ENCODE peak calls at places on chromosomes 2 and 18, in four cellular contexts. One of them, this sample, is unnamed.

GRCh38 chr18:35610089-35610488 is 28.5 kb downstream of the GALNT1 start:
- DNase-seq in GM12878: no peak
- DNase-seq in K562: no peak
- DNase-seq in WTC11: no peak
- DNase-seq in this sample: no peak

GRCh38 chr18:48193521-48194251 is 215.5 kb downstream of the ZBTB7C start:
- DNase-seq in K562: no peak
- DNase-seq in WTC11: no peak
- DNase-seq in GM12878: no peak
- DNase-seq in this sample: no peak

GRCh38 chr2:228017784-228018183 is 146.4 kb downstream of the DAW1 start:
- DNase-seq in WTC11: no peak
- DNase-seq in GM12878: no peak
- DNase-seq in K562: no peak
- DNase-seq in this sample: no peak

GRCh38 chr2:172864182-172864581 is 128.5 kb downstream of the RAPGEF4 start:
- DNase-seq in WTC11: peak; percentile 81
- DNase-seq in GM12878: peak; percentile 3
- DNase-seq in K562: peak; percentile 56
- DNase-seq in this sample: peak; percentile 13

GRCh38 chr2:146323564-146323963 is 1521.3 kb upstream of the ACVR2A start:
- DNase-seq in K562: no peak
- DNase-seq in GM12878: no peak
- DNase-seq in WTC11: no peak
- DNase-seq in this sample: no peak

GRCh38 chr2:29304399-29304798 is 189.2 kb downstream of the CLIP4 start:
- DNase-seq in K562: no peak
- DNase-seq in GM12878: no peak
- DNase-seq in WTC11: no peak
- DNase-seq in this sample: no peak

GRCh38 chr2:99260184-99260583 is 4.7 kb upstream of the LYG2 start:
- DNase-seq in WTC11: no peak
- DNase-seq in GM12878: no peak
- DNase-seq in K562: no peak
- DNase-seq in this sample: no peak

GRCh38 chr2:60297296-60298010 is 256.0 kb downstream of the BCL11A start:
- DNase-seq in GM12878: no peak
- DNase-seq in WTC11: peak; percentile 80
- DNase-seq in K562: peak; percentile 80
- DNase-seq in this sample: no peak

GRCh38 chr2:163775304-163775703 is 39.5 kb upstream of the FIGN start:
- DNase-seq in WTC11: no peak
- DNase-seq in GM12878: no peak
- DNase-seq in K562: no peak
- DNase-seq in this sample: no peak

GRCh38 chr2:120246546-120247300 is 5.9 kb upstream of the RALB start:
- DNase-seq in GM12878: no peak
- DNase-seq in K562: no peak
- DNase-seq in WTC11: no peak
- DNase-seq in this sample: no peak

GRCh38 chr2:189552991-189553404 is 27.6 kb downstream of the SLC40A1 start:
- DNase-seq in K562: no peak
- DNase-seq in GM12878: no peak
- DNase-seq in WTC11: no peak
- DNase-seq in this sample: peak; percentile 87

GRCh38 chr2:79453918-79454317 is 58.9 kb upstream of the CTNNA2 start:
- DNase-seq in GM12878: no peak
- DNase-seq in WTC11: no peak
- DNase-seq in K562: no peak
- DNase-seq in this sample: no peak

GRCh38 chr2:103138123-103138886 is 376.5 kb downstream of the TMEM182 start:
- DNase-seq in K562: no peak
- DNase-seq in GM12878: no peak
- DNase-seq in WTC11: no peak
- DNase-seq in this sample: no peak

GRCh38 chr2:112055833-112056625 is 960 bp downstream of the TMEM87B start:
- DNase-seq in WTC11: peak; percentile 41
- DNase-seq in K562: peak; percentile 40
- DNase-seq in GM12878: no peak
- DNase-seq in this sample: peak; percentile 69

GRCh38 chr2:218501665-218502064 is 66.5 kb downstream of the USP37 start:
- DNase-seq in K562: no peak
- DNase-seq in WTC11: no peak
- DNase-seq in GM12878: no peak
- DNase-seq in this sample: no peak

GRCh38 chr2:26899500-26900164 is 51.7 kb downstream of the DPYSL5 start:
- DNase-seq in GM12878: no peak
- DNase-seq in WTC11: no peak
- DNase-seq in K562: no peak
- DNase-seq in this sample: no peak

GRCh38 chr2:223688094-223688835 is 86.1 kb upstream of the SCG2 start:
- DNase-seq in K562: no peak
- DNase-seq in WTC11: peak; percentile 14
- DNase-seq in GM12878: no peak
- DNase-seq in this sample: no peak
- TF ChIP-seq TCF7 in K562: no peak
- TF ChIP-seq TCF7 in WTC11: no peak
- TF ChIP-seq TCF7 in GM12878: no peak
- TF ChIP-seq TCF7 in this sample: no peak

GRCh38 chr2:221601376-221601775 is 29.3 kb upstream of the EPHA4 start:
- DNase-seq in WTC11: no peak
- DNase-seq in GM12878: no peak
- DNase-seq in K562: no peak
- DNase-seq in this sample: no peak

GRCh38 chr2:221600388-221600787 is 28.3 kb upstream of the EPHA4 start:
- DNase-seq in K562: no peak
- DNase-seq in GM12878: no peak
- DNase-seq in WTC11: no peak
- DNase-seq in this sample: no peak

GRCh38 chr2:221606369-221606768 is 34.3 kb upstream of the EPHA4 start:
- DNase-seq in WTC11: peak; percentile 19
- DNase-seq in GM12878: no peak
- DNase-seq in K562: no peak
- DNase-seq in this sample: no peak

GRCh38 chr2:221608442-221608841 is 36.3 kb upstream of the EPHA4 start:
- DNase-seq in GM12878: no peak
- DNase-seq in WTC11: no peak
- DNase-seq in K562: no peak
- DNase-seq in this sample: no peak

GRCh38 chr2:221602938-221603337 is 30.8 kb upstream of the EPHA4 start:
- DNase-seq in GM12878: no peak
- DNase-seq in WTC11: no peak
- DNase-seq in K562: no peak
- DNase-seq in this sample: no peak
- TF ChIP-seq TCF7 in GM12878: no peak
- TF ChIP-seq TCF7 in WTC11: no peak
- TF ChIP-seq TCF7 in K562: no peak
- TF ChIP-seq TCF7 in this sample: no peak

DNA sequence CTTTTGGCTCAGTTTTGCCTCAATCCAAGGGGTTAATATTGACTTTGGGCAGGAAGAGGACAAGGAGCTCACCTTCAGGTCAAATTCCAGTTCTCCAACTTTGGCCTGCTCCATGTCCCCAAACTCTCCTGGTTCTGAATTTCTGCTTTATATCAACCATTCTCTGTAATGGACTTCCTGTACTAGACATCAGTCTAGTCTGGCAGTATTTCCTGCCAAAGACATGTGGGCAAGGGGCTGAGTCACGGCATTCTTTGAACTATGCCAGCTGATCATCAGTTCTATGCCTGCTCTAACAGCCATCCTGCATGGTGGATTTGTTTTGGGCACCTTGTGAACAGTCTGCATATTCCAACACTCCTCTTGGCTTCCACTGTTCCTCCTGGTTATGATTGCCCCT is 199.4 kb downstream of the ZEB2 start:
- DNase-seq in GM12878: no peak
- DNase-seq in WTC11: no peak
- DNase-seq in K562: no peak
- DNase-seq in this sample: no peak
- TF ChIP-seq TCF7 in GM12878: no peak
- TF ChIP-seq TCF7 in WTC11: no peak
- TF ChIP-seq TCF7 in K562: no peak
- TF ChIP-seq TCF7 in this sample: no peak

GRCh38 chr18:24402209-24402785 is 4.7 kb upstream of the OSBPL1A start:
- DNase-seq in K562: no peak
- DNase-seq in GM12878: no peak
- DNase-seq in WTC11: peak; percentile 58
- DNase-seq in this sample: no peak
- TF ChIP-seq TCF7 in K562: no peak
- TF ChIP-seq TCF7 in GM12878: no peak
- TF ChIP-seq TCF7 in WTC11: no peak
- TF ChIP-seq TCF7 in this sample: no peak

GRCh38 chr18:55494899-55495298 is 93.1 kb downstream of the TCF4 start:
- DNase-seq in K562: no peak
- DNase-seq in GM12878: no peak
- DNase-seq in WTC11: no peak
- DNase-seq in this sample: no peak
- TF ChIP-seq TCF7 in K562: no peak
- TF ChIP-seq TCF7 in GM12878: no peak
- TF ChIP-seq TCF7 in WTC11: no peak
- TF ChIP-seq TCF7 in this sample: no peak

DNA sequence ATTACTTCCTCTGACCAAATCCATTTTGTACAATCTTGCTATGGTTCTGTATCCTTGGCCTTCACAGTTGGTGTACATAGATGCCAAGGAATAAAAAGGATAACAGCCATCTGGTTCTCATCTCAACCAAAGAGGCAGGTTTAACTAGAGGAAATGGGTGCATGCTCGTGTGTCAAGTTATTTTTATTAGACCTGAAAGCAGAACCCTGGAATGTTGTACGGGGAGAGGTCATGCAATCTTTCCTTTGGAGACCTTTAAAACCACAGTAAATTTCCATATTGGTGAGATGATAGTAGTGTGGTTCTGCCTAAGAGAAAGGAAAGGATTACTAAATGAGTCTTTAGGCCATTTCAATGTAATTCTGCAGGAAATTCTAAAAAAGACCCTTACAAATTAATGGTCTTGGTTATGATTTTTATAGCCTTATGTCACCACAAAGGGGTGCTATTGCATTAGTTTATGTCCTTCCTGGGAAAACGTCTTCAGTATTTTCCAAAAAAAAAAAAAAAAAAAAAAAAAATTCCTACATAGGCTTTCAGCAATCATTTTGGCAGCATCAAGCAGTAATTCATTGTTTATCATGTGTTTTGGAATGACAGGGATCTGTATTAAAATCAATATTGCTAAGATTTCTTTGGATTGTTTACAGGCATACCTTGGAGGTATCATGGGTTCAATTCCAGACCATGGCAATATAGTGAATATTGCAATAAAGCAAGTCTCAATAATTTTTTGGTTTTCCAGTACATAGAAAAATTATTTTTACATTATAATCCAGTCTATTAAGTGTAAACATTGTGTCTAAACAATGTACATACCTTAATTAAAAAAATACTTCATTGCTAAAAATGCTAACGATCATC is 270.8 kb downstream of the NYAP2 start:
- DNase-seq in GM12878: no peak
- DNase-seq in K562: no peak
- DNase-seq in WTC11: no peak
- DNase-seq in this sample: peak; percentile 32
- TF ChIP-seq TCF7 in GM12878: no peak
- TF ChIP-seq TCF7 in K562: no peak
- TF ChIP-seq TCF7 in WTC11: no peak
- TF ChIP-seq TCF7 in this sample: no peak

DNA sequence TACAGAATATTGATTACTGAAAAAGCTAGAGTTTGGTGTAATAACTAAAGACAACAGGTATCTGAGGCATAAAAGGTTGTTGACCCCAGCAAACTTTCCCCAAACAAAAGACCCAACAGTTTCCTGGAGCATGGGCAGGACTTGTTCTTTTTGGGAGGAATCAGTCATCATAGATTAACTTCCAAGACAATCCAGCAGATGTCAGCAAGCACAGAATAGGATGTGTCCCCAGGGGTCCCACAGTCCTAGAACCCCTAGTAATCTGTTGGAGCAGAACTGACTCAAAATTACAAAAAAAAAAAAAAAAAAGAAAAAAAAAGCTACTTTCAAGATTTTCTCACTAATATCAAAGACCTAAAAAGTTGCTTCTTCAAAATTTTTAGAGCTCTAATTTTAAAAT is 564.7 kb upstream of the SLC39A10 start:
- DNase-seq in GM12878: no peak
- DNase-seq in WTC11: peak; percentile 23
- DNase-seq in K562: no peak
- DNase-seq in this sample: no peak
- TF ChIP-seq TCF7 in GM12878: no peak
- TF ChIP-seq TCF7 in WTC11: no peak
- TF ChIP-seq TCF7 in K562: no peak
- TF ChIP-seq TCF7 in this sample: no peak

This sample was measured in HepG2.